ENCODE peak calls at places on chromosomes 2 and 18, in seven cellular contexts. W is pancreas, D is heart left ventricle, G is GM12878, F is astrocyte, P is endodermal cell, X is BE2C. Z is an unnamed sample.

GRCh38 chr2:70340921-70341765 is 39.3 kb upstream of the FAM136A start:
- DNase-seq in W (peak; percentile 11), D (no peak), G (no peak), F (peak; percentile 12), P (peak; percentile 87), X (peak; percentile 11), Z (no peak)

GRCh38 chr2:23449413-23449812 is 64.4 kb downstream of the KLHL29 start:
- DNase-seq in W (no peak), D (no peak), G (peak; percentile 72), F (no peak), P (no peak), X (no peak), Z (no peak)

GRCh38 chr18:36358141-36358540 is 60.6 kb downstream of the FHOD3 start:
- DNase-seq in W (no peak), D (no peak), G (no peak), F (no peak), P (no peak), X (no peak), Z (no peak)

GRCh38 chr2:241703128-241703604 is 1.3 kb downstream of the ING5 start:
- DNase-seq in W (no peak), D (no peak), G (no peak), F (no peak), P (no peak), X (no peak), Z (no peak)

GRCh38 chr18:12307871-12308385 is at the start of gene TUBB6:
- DNase-seq in W (peak; percentile 31), D (peak; percentile 91), G (no peak), F (peak; percentile 69), P (peak; percentile 91), X (peak; percentile 71), Z (no peak)

GRCh38 chr18:36386150-36386920 is 88.8 kb downstream of the FHOD3 start:
- DNase-seq in W (no peak), D (no peak), G (no peak), F (no peak), P (no peak), X (no peak), Z (no peak)

GRCh38 chr2:98040331-98040939 is 44.7 kb upstream of the TMEM131 start:
- DNase-seq in W (no peak), D (no peak), G (no peak), F (no peak), P (no peak), X (no peak), Z (no peak)

GRCh38 chr2:236172238-236172865 is 4.2 kb upstream of the GBX2 start:
- DNase-seq in W (no peak), D (no peak), G (no peak), F (no peak), P (peak; percentile 60), X (no peak), Z (no peak)

GRCh38 chr2:12227941-12228608 is 481.6 kb downstream of the LPIN1 start:
- DNase-seq in W (no peak), D (no peak), G (no peak), F (peak; percentile 80), P (no peak), X (no peak), Z (peak; percentile 15)

GRCh38 chr2:105581568-105581944 is 163.2 kb upstream of the NCK2 start:
- DNase-seq in W (no peak), D (no peak), G (no peak), F (no peak), P (no peak), X (no peak), Z (no peak)

GRCh38 chr2:41720702-41721344 is 327.0 kb upstream of the PKDCC start:
- DNase-seq in W (no peak), D (no peak), G (no peak), F (peak; percentile 13), P (no peak), X (no peak), Z (no peak)

GRCh38 chr18:7133181-7133580 is 15.6 kb upstream of the LAMA1 start:
- DNase-seq in W (no peak), D (no peak), G (no peak), F (peak; percentile 27), P (no peak), X (no peak), Z (no peak)

GRCh38 chr2:101983486-101983885 is 8.3 kb upstream of the IL1R2 start:
- DNase-seq in W (no peak), D (no peak), G (no peak), F (peak; percentile 61), P (no peak), X (no peak), Z (no peak)

GRCh38 chr2:86221066-86221684 is 21.9 kb downstream of the MRPL35 start:
- DNase-seq in W (peak; percentile 24), D (no peak), G (no peak), F (peak; percentile 29), P (peak; percentile 90), X (peak; percentile 37), Z (no peak)

GRCh38 chr2:45542013-45542412 is 69.1 kb downstream of the SRBD1 start:
- DNase-seq in W (no peak), D (no peak), G (no peak), F (no peak), P (no peak), X (no peak), Z (no peak)

GRCh38 chr18:62332964-62333695 is 8.0 kb downstream of the TNFRSF11A start:
- DNase-seq in W (no peak), D (no peak), G (no peak), F (no peak), P (no peak), X (no peak), Z (no peak)

GRCh38 chr18:58239879-58240278 is 195.9 kb downstream of the NEDD4L start:
- DNase-seq in W (no peak), D (no peak), G (no peak), F (no peak), P (no peak), X (no peak), Z (no peak)

GRCh38 chr2:85244798-85245197 is 83.0 kb downstream of the TGOLN2 start:
- DNase-seq in W (no peak), D (no peak), G (no peak), F (no peak), P (peak; percentile 33), X (no peak), Z (no peak)

GRCh38 chr18:54387631-54388030 is 29.9 kb downstream of the C18orf54 start:
- DNase-seq in W (no peak), D (no peak), G (no peak), F (no peak), P (no peak), X (no peak), Z (no peak)

GRCh38 chr2:44598731-44599529 is 237.2 kb downstream of the CAMKMT start:
- DNase-seq in W (no peak), D (no peak), G (no peak), F (no peak), P (no peak), X (no peak), Z (no peak)

GRCh38 chr2:39059366-39059952 is 61.4 kb downstream of the SOS1 start:
- DNase-seq in W (no peak), D (no peak), G (no peak), F (peak; percentile 28), P (no peak), X (no peak), Z (peak; percentile 18)

GRCh38 chr2:215280326-215280725 is 31.5 kb upstream of the ATIC start:
- DNase-seq in W (no peak), D (no peak), G (peak; percentile 54), F (no peak), P (no peak), X (no peak), Z (no peak)

GRCh38 chr2:219521066-219521880 is 7.0 kb downstream of the ASIC4 start:
- DNase-seq in W (no peak), D (peak; percentile 56), G (no peak), F (no peak), P (peak; percentile 94), X (peak; percentile 84), Z (no peak)
- TF ChIP-seq CTCF in W (peak; percentile 21), D (peak; percentile 67), G (peak; percentile 16), F (peak; percentile 50), P (peak; percentile 88), X (peak; percentile 82), Z (peak; percentile 87)

DNA sequence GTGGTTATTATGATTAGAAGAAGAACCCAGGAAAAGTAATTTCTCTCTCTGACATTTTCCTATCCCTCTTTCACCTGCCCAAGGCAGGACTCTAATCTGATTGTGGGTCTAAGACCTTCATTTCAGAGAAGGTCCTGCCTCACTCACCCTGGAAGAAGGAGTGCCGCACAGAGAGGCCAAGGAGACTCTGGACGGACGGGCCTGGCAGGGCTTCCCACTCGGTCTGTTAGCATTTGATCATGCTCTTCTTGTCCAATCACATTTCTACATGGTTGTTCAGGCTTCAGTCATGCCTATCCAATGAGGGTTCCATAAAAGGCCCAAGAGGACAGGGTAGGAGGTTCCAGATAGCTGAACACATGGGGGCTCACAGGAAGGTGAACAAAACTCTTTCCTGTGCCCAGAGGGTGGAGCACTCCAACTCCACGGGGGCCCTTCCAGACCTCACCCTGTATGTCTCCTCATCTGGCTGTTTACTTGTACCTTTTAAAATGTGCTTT is 27.0 kb downstream of the ZNF892 start:
- DNase-seq in W (no peak), D (no peak), G (no peak), F (no peak), P (no peak), X (no peak), Z (no peak)
- H3K9me3 ChIP-seq in W (no peaks in the 10 kb centered on the region), D (peaks cover 92% of the 10 kb centered on the region), G (no peaks in the 10 kb centered on the region), F (no peaks in the 10 kb centered on the region), P (peaks cover 6% of the 10 kb centered on the region), X (no peaks in the 10 kb centered on the region), Z (peaks cover 13% of the 10 kb centered on the region)

DNA sequence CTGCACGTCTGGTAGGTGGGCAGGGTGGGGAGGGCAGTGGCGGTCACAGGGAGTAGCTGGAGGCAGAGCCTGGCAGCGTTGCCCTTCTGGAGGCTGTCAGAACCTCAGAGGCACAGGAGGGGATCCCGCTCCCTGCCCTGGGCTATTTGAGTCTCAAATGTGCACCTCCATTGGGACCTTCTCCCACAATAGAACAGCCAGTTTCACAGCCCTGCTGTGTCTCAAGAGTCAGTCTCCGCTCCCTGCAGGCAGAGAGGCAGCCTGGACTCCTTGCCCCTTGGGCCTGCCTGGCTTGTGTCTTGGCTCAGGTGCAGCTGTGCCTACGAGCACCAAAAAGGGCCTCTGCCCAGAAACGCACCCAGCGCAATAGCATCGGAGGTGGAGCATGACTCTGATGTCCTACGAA is 57.4 kb downstream of the FAM168B start:
- DNase-seq in W (no peak), D (no peak), G (no peak), F (no peak), P (peak; percentile 65), X (no peak), Z (no peak)
- H3K4me3 ChIP-seq in W (no peak overlapping the region), D (no peak overlapping the region), G (no peak overlapping the region), F (no peak overlapping the region), P (peak overlapping the region; percentile 56), X (no peak overlapping the region), Z (no peak overlapping the region)

GRCh38 chr2:217655656-217656055 is 347.1 kb downstream of the TNS1 start:
- DNase-seq in W (no peak), D (no peak), G (no peak), F (no peak), P (no peak), X (no peak), Z (no peak)

GRCh38 chr2:217650716-217651360 is 352.0 kb downstream of the TNS1 start:
- DNase-seq in W (peak; percentile 35), D (peak; percentile 33), G (no peak), F (peak; percentile 22), P (peak; percentile 91), X (peak; percentile 59), Z (peak; percentile 21)

GRCh38 chr2:217652761-217653160 is 350.0 kb downstream of the TNS1 start:
- DNase-seq in W (no peak), D (no peak), G (no peak), F (peak; percentile 36), P (no peak), X (no peak), Z (no peak)

GRCh38 chr2:217654173-217654572 is 348.6 kb downstream of the TNS1 start:
- DNase-seq in W (no peak), D (no peak), G (no peak), F (no peak), P (no peak), X (no peak), Z (no peak)

GRCh38 chr2:217653240-217653639 is 349.6 kb downstream of the TNS1 start:
- DNase-seq in W (no peak), D (peak; percentile 42), G (no peak), F (peak; percentile 86), P (no peak), X (no peak), Z (peak; percentile 55)
- TF ChIP-seq CTCF in W (no peak), D (no peak), G (no peak), F (no peak), P (peak; percentile 37), X (no peak), Z (peak; percentile 22)